ENCODE peak calls at places on chromosomes 12 and 14, in nine cellular contexts. One of them, this sample, is unnamed.

GRCh38 chr14:30210630-30211029 is 283.0 kb upstream of the PRKD1 start:
- DNase-seq in cardiac fibroblast: peak; percentile 57
- DNase-seq in AG04449: no peak
- DNase-seq in GM04503: no peak
- DNase-seq in neural crest cell: no peak
- DNase-seq in NCI-H2171: no peak
- DNase-seq in substantia nigra: no peak
- DNase-seq in NAMALWA: no peak
- DNase-seq in caudate nucleus: no peak
- DNase-seq in this sample: no peak

GRCh38 chr12:122835693-122836026 is 403 bp downstream of the HIP1R start:
- DNase-seq in NAMALWA: peak; percentile 44
- DNase-seq in cardiac fibroblast: no peak
- DNase-seq in neural crest cell: no peak
- DNase-seq in caudate nucleus: no peak
- DNase-seq in GM04503: no peak
- DNase-seq in NCI-H2171: no peak
- DNase-seq in AG04449: no peak
- DNase-seq in substantia nigra: no peak
- DNase-seq in this sample: no peak

GRCh38 chr12:4763549-4763948 is 43.3 kb downstream of the GALNT8 start:
- DNase-seq in cardiac fibroblast: no peak
- DNase-seq in AG04449: no peak
- DNase-seq in neural crest cell: peak; percentile 8
- DNase-seq in substantia nigra: peak; percentile 36
- DNase-seq in NCI-H2171: no peak
- DNase-seq in caudate nucleus: no peak
- DNase-seq in NAMALWA: no peak
- DNase-seq in GM04503: no peak
- DNase-seq in this sample: no peak

GRCh38 chr12:12889701-12890100 is 1.7 kb upstream of the GPRC5A start:
- DNase-seq in AG04449: no peak
- DNase-seq in NCI-H2171: no peak
- DNase-seq in NAMALWA: no peak
- DNase-seq in caudate nucleus: no peak
- DNase-seq in neural crest cell: no peak
- DNase-seq in substantia nigra: no peak
- DNase-seq in GM04503: no peak
- DNase-seq in cardiac fibroblast: no peak
- DNase-seq in this sample: no peak

GRCh38 chr12:13307143-13307831 is 110.8 kb downstream of the EMP1 start:
- DNase-seq in neural crest cell: no peak
- DNase-seq in caudate nucleus: no peak
- DNase-seq in NCI-H2171: no peak
- DNase-seq in cardiac fibroblast: peak; percentile 57
- DNase-seq in NAMALWA: no peak
- DNase-seq in substantia nigra: no peak
- DNase-seq in GM04503: no peak
- DNase-seq in AG04449: no peak
- DNase-seq in this sample: no peak

GRCh38 chr12:42277426-42278115 is 39.5 kb upstream of the YAF2 start:
- DNase-seq in GM04503: no peak
- DNase-seq in cardiac fibroblast: no peak
- DNase-seq in substantia nigra: no peak
- DNase-seq in neural crest cell: no peak
- DNase-seq in NCI-H2171: no peak
- DNase-seq in caudate nucleus: no peak
- DNase-seq in NAMALWA: no peak
- DNase-seq in AG04449: no peak
- DNase-seq in this sample: no peak

GRCh38 chr14:60327447-60328331 is 78.7 kb downstream of the PPM1A start:
- DNase-seq in GM04503: no peak
- DNase-seq in substantia nigra: peak; percentile 15
- DNase-seq in cardiac fibroblast: no peak
- DNase-seq in AG04449: no peak
- DNase-seq in caudate nucleus: no peak
- DNase-seq in NAMALWA: peak; percentile 73
- DNase-seq in NCI-H2171: no peak
- DNase-seq in neural crest cell: no peak
- DNase-seq in this sample: peak; percentile 75

GRCh38 chr12:49296034-49296835 is 1.3 kb downstream of the PRPH start:
- DNase-seq in NAMALWA: peak; percentile 78
- DNase-seq in neural crest cell: peak; percentile 45
- DNase-seq in substantia nigra: no peak
- DNase-seq in AG04449: no peak
- DNase-seq in cardiac fibroblast: no peak
- DNase-seq in caudate nucleus: no peak
- DNase-seq in GM04503: no peak
- DNase-seq in NCI-H2171: peak; percentile 47
- DNase-seq in this sample: no peak

GRCh38 chr12:82359115-82359478 is 768 bp downstream of the METTL25 start:
- DNase-seq in NAMALWA: no peak
- DNase-seq in GM04503: no peak
- DNase-seq in caudate nucleus: peak; percentile 3
- DNase-seq in NCI-H2171: peak; percentile 64
- DNase-seq in substantia nigra: no peak
- DNase-seq in AG04449: no peak
- DNase-seq in neural crest cell: no peak
- DNase-seq in cardiac fibroblast: no peak
- DNase-seq in this sample: no peak

GRCh38 chr12:101935769-101936741 is 58.7 kb downstream of the DRAM1 start:
- DNase-seq in NAMALWA: peak; percentile 12
- DNase-seq in cardiac fibroblast: peak; percentile 95
- DNase-seq in NCI-H2171: peak; percentile 76
- DNase-seq in GM04503: peak; percentile 94
- DNase-seq in substantia nigra: no peak
- DNase-seq in AG04449: peak; percentile 92
- DNase-seq in neural crest cell: no peak
- DNase-seq in caudate nucleus: no peak
- DNase-seq in this sample: no peak

GRCh38 chr14:21069388-21070082 is 569 bp upstream of the ARHGEF40 start:
- DNase-seq in neural crest cell: peak; percentile 66
- DNase-seq in cardiac fibroblast: peak; percentile 28
- DNase-seq in GM04503: no peak
- DNase-seq in NCI-H2171: peak; percentile 40
- DNase-seq in substantia nigra: peak; percentile 62
- DNase-seq in caudate nucleus: peak; percentile 64
- DNase-seq in NAMALWA: peak; percentile 23
- DNase-seq in AG04449: no peak
- DNase-seq in this sample: no peak

GRCh38 chr12:39287409-39287808 is 155.5 kb downstream of the KIF21A start:
- DNase-seq in caudate nucleus: no peak
- DNase-seq in NCI-H2171: no peak
- DNase-seq in cardiac fibroblast: no peak
- DNase-seq in AG04449: no peak
- DNase-seq in GM04503: no peak
- DNase-seq in substantia nigra: no peak
- DNase-seq in neural crest cell: no peak
- DNase-seq in NAMALWA: no peak
- DNase-seq in this sample: no peak

GRCh38 chr14:24761141-24761540 is 127.2 kb upstream of the GZMB start:
- DNase-seq in cardiac fibroblast: no peak
- DNase-seq in neural crest cell: no peak
- DNase-seq in caudate nucleus: no peak
- DNase-seq in GM04503: no peak
- DNase-seq in substantia nigra: no peak
- DNase-seq in AG04449: no peak
- DNase-seq in NAMALWA: no peak
- DNase-seq in NCI-H2171: no peak
- DNase-seq in this sample: no peak

GRCh38 chr12:39102474-39103209 is 197.3 kb upstream of the CPNE8 start:
- DNase-seq in AG04449: no peak
- DNase-seq in GM04503: peak; percentile 19
- DNase-seq in NCI-H2171: no peak
- DNase-seq in cardiac fibroblast: peak; percentile 69
- DNase-seq in caudate nucleus: no peak
- DNase-seq in substantia nigra: no peak
- DNase-seq in NAMALWA: no peak
- DNase-seq in neural crest cell: no peak
- DNase-seq in this sample: no peak